ENCODE peak calls at places on chromosomes 1 and 21, in five cellular contexts. W is GM12865, V is OCI-LY7, Q is AG04449, U is mammary epithelial cell. Y is an unnamed sample.

GRCh38 chr1:110916669-110917306 is 43.8 kb downstream of the CD53 start:
- DNase-seq in W (peak; percentile 68), V (no peak), Q (no peak), U (peak; percentile 81), Y (peak; percentile 25)

GRCh38 chr1:21335750-21336168 is 45.5 kb upstream of the ECE1 start:
- DNase-seq in W (no peak), V (no peak), Q (no peak), U (peak; percentile 81), Y (no peak)

GRCh38 chr1:16617101-16617727 is 3.9 kb upstream of the NBPF1 start:
- DNase-seq in W (no peak), V (no peak), Q (no peak), U (no peak), Y (peak; percentile 61)

GRCh38 chr21:36350282-36350910 is 30.4 kb downstream of the MORC3 start:
- DNase-seq in W (no peak), V (no peak), Q (no peak), U (no peak), Y (no peak)

GRCh38 chr1:1625824-1626206 is 6.2 kb upstream of the MMP23B start:
- DNase-seq in W (peak; percentile 1), V (no peak), Q (no peak), U (no peak), Y (no peak)

GRCh38 chr1:34906756-34907155 is 22.7 kb downstream of the DLGAP3 start:
- DNase-seq in W (no peak), V (no peak), Q (no peak), U (no peak), Y (no peak)

GRCh38 chr1:175269151-175269550 is 76.6 kb upstream of the KIAA0040 start:
- DNase-seq in W (no peak), V (no peak), Q (no peak), U (peak; percentile 68), Y (no peak)

GRCh38 chr1:223233019-223233409 is 90.0 kb upstream of the TLR5 start:
- DNase-seq in W (no peak), V (no peak), Q (no peak), U (no peak), Y (no peak)

GRCh38 chr1:4086921-4087320 is 186.8 kb upstream of the C1orf174 start:
- DNase-seq in W (no peak), V (peak; percentile 49), Q (no peak), U (no peak), Y (no peak)

GRCh38 chr1:215631489-215631888 is 64.4 kb downstream of the KCTD3 start:
- DNase-seq in W (no peak), V (no peak), Q (peak; percentile 3), U (peak; percentile 83), Y (no peak)

GRCh38 chr21:26795866-26796329 is 49.3 kb downstream of the ADAMTS1 start:
- DNase-seq in W (no peak), V (no peak), Q (peak; percentile 97), U (peak; percentile 73), Y (no peak)

GRCh38 chr1:19028546-19029129 is 72.2 kb upstream of the IFFO2 start:
- DNase-seq in W (no peak), V (no peak), Q (no peak), U (no peak), Y (no peak)

GRCh38 chr1:230634384-230634783 is 7.9 kb upstream of the COG2 start:
- DNase-seq in W (no peak), V (no peak), Q (no peak), U (no peak), Y (no peak)

GRCh38 chr1:15994590-15995351 is 9.3 kb upstream of the SRARP start:
- DNase-seq in W (peak; percentile 71), V (peak; percentile 49), Q (no peak), U (peak; percentile 40), Y (peak; percentile 69)

GRCh38 chr1:184822267-184822666 is 67.6 kb upstream of the EDEM3 start:
- DNase-seq in W (peak; percentile 40), V (no peak), Q (no peak), U (no peak), Y (no peak)

GRCh38 chr1:212605441-212605976 is 3.1 kb upstream of the ATF3 start:
- DNase-seq in W (no peak), V (no peak), Q (no peak), U (peak; percentile 76), Y (no peak)

GRCh38 chr1:208374391-208374941 is 130.3 kb upstream of the PLXNA2 start:
- DNase-seq in W (no peak), V (no peak), Q (no peak), U (no peak), Y (no peak)

GRCh38 chr21:25700741-25701140 is 34.0 kb downstream of the ATP5PF start:
- DNase-seq in W (no peak), V (no peak), Q (no peak), U (peak; percentile 61), Y (no peak)

GRCh38 chr1:115524211-115524610 is 117.6 kb upstream of the VANGL1 start:
- DNase-seq in W (no peak), V (no peak), Q (no peak), U (peak; percentile 48), Y (no peak)

GRCh38 chr21:25092441-25093011 is 514.8 kb downstream of the MRPL39 start:
- DNase-seq in W (no peak), V (no peak), Q (no peak), U (no peak), Y (no peak)

GRCh38 chr1:22958556-22958955 is 14.1 kb downstream of the LACTBL1 start:
- DNase-seq in W (no peak), V (no peak), Q (no peak), U (no peak), Y (no peak)

GRCh38 chr1:222974496-222974895 is 159.7 kb downstream of the DISP1 start:
- DNase-seq in W (no peak), V (no peak), Q (peak; percentile 94), U (peak; percentile 61), Y (no peak)

GRCh38 chr1:92886886-92887419 is 55.1 kb downstream of the RPL5 start:
- DNase-seq in W (no peak), V (no peak), Q (no peak), U (no peak), Y (no peak)

GRCh38 chr1:115832651-115833050 is 8.3 kb downstream of the NHLH2 start:
- DNase-seq in W (no peak), V (no peak), Q (no peak), U (no peak), Y (no peak)

GRCh38 chr1:211653329-211653728 is 22.1 kb downstream of the NEK2 start:
- DNase-seq in W (no peak), V (no peak), Q (no peak), U (no peak), Y (no peak)

GRCh38 chr1:29514361-29515187 is 278.3 kb downstream of the PTPRU start:
- DNase-seq in W (no peak), V (no peak), Q (no peak), U (no peak), Y (no peak)

GRCh38 chr21:35352066-35352770 is 303.1 kb upstream of the RUNX1 start:
- DNase-seq in W (no peak), V (no peak), Q (peak; percentile 71), U (peak; percentile 57), Y (no peak)

GRCh38 chr1:94094466-94095111 is 26.4 kb downstream of the ABCA4 start:
- DNase-seq in W (no peak), V (no peak), Q (no peak), U (no peak), Y (no peak)

GRCh38 chr21:28671549-28672195 is 321.0 kb downstream of the LTN1 start:
- DNase-seq in W (no peak), V (no peak), Q (peak; percentile 16), U (no peak), Y (no peak)

GRCh38 chr21:35748683-35749314 is 311.5 kb downstream of the SETD4 start:
- DNase-seq in W (peak; percentile 10), V (no peak), Q (no peak), U (no peak), Y (no peak)

GRCh38 chr1:68495968-68496679 is 758 bp downstream of the DEPDC1 start:
- DNase-seq in W (peak; percentile 28), V (peak; percentile 49), Q (no peak), U (peak; percentile 6), Y (peak; percentile 28)

GRCh38 chr21:45073301-45074047 is 906 bp upstream of the ADARB1 start:
- DNase-seq in W (peak; percentile 7), V (peak; percentile 13), Q (no peak), U (no peak), Y (peak; percentile 66)

GRCh38 chr1:214895226-214895625 is 187.3 kb upstream of the KCNK2 start:
- DNase-seq in W (no peak), V (no peak), Q (no peak), U (no peak), Y (no peak)

GRCh38 chr21:38383411-38384245 is 114.6 kb downstream of the ERG start:
- DNase-seq in W (no peak), V (no peak), Q (no peak), U (no peak), Y (no peak)

DNA sequence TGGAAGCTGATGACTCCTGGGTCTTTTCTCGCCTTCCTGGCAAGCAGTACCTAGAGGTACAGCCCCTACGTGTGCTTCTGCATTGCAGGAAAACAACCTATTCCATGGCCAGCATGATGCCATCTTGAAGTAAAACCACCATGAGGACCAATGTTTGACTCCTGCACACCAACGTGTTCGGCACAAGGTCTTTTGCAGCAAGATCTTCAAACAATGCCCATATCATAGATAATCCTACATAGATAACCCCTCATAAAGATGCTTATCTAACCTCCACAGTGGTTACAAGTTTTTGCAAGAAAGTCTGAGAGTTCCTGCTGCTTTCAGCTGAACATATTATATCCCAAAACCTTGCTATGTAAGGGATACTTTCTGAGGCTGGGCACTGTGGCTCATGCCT is 141.1 kb upstream of the MAP1LC3C start:
- DNase-seq in W (no peak), V (no peak), Q (no peak), U (no peak), Y (no peak)
- TF ChIP-seq CTCF in W (no peak), V (no peak), Q (no peak), U (no peak), Y (no peak)

GRCh38 chr1:53715478-53715877 is 23.5 kb downstream of the GLIS1 start:
- DNase-seq in W (peak; percentile 43), V (peak; percentile 20), Q (no peak), U (no peak), Y (no peak)
- TF ChIP-seq CTCF in W (peak; percentile 60), V (peak; percentile 70), Q (peak; percentile 65), U (no peak), Y (peak; percentile 49)

DNA sequence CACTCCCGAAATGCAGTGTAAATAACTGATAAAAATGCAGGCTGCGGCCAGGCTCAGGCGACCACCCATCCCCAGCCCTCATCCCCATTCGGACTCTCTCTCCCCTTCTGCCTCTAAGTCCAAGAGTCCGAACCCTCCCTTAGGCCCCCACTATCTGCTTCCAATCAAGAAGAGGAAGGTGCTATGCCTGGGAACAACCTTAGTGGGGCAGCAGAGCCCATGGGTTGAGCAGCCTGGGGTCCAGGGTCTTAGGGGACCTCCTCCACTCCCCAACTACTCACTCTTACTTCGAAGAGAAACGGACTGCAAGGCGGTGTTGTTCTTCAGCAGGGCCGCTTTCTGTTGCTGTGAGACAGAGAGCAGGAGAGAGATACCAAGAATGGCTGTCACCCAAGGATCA is 12.2 kb downstream of the ARHGEF2 start:
- DNase-seq in W (no peak), V (no peak), Q (no peak), U (no peak), Y (no peak)
- TF ChIP-seq CTCF in W (no peak), V (peak; percentile 65), Q (no peak), U (no peak), Y (no peak)

DNA sequence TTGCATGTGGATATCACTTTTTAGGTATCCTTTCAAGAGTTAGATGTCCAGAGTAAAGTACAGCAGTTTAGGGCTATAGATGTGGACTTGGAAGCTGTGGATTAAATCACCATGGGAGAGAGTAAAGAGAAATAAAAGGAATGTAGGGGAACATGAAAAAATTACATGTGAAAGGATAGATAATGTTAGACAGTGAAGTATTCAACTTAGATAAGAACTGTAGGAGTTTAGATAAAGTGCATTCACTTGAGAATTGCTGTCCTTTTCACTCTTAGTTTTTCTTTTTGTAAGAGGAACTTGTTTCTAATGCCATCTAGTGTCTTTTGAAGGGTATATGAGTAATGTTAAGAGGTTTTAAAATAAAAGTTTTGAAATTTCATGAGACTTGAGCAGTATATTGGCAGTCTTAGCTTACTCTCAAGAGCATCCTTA is 40.1 kb downstream of the MAST2 start:
- DNase-seq in W (peak; percentile 31), V (peak; percentile 61), Q (peak; percentile 12), U (no peak), Y (peak; percentile 16)
- TF ChIP-seq CTCF in W (peak; percentile 12), V (peak; percentile 87), Q (no peak), U (peak; percentile 9), Y (no peak)

Y was measured in GM20000.